ENCODE peak calls at places on chromosomes 7 and 10, in eight cellular contexts. L, F, Y, X, E, U, M and O are unnamed samples.

GRCh38 chr10:81838950-81839349 is 36.0 kb upstream of the NRG3 start:
- DNase-seq in Y (no peak), U (no peak), X (no peak), M (peak; percentile 34), F (no peak), E (no peak), L (peak; percentile 6), O (no peak)

GRCh38 chr7:111266613-111267012 is 175.7 kb downstream of the LRRN3 start:
- DNase-seq in F (no peak), U (peak; percentile 66), X (peak; percentile 89), M (no peak), Y (no peak), L (peak; percentile 75), E (no peak), O (peak; percentile 51)

GRCh38 chr7:42414028-42414427 is 177.0 kb upstream of the GLI3 start:
- DNase-seq in M (no peak), X (no peak), Y (no peak), U (no peak), F (no peak), E (no peak), L (no peak), O (no peak)

GRCh38 chr7:155203882-155204691 is 93.6 kb upstream of the INSIG1 start:
- DNase-seq in M (no peak), X (no peak), Y (no peak), L (no peak), E (no peak), F (no peak), U (no peak), O (no peak)

GRCh38 chr10:116636976-116637375 is 16.2 kb downstream of the PNLIPRP2 start:
- DNase-seq in E (no peak), F (no peak), X (no peak), M (no peak), U (no peak), L (no peak), Y (no peak), O (no peak)

GRCh38 chr7:12623885-12624498 is 53.5 kb downstream of the SCIN start:
- DNase-seq in F (no peak), U (no peak), E (no peak), Y (peak; percentile 34), M (peak; percentile 22), L (peak; percentile 50), X (peak; percentile 25), O (no peak)

GRCh38 chr10:51137741-51138529 is 63.6 kb downstream of the PRKG1 start:
- DNase-seq in U (peak; percentile 38), F (no peak), E (no peak), Y (no peak), L (peak; percentile 25), M (no peak), X (peak; percentile 34), O (peak; percentile 23)

GRCh38 chr10:35486297-35486991 is 118.7 kb upstream of the GJD4 start:
- DNase-seq in M (peak; percentile 33), U (no peak), X (no peak), L (no peak), F (no peak), E (no peak), Y (no peak), O (no peak)

GRCh38 chr7:129218514-129219036 is 6.3 kb upstream of the AHCYL2 start:
- DNase-seq in L (peak; percentile 87), M (peak; percentile 79), Y (peak; percentile 77), X (peak; percentile 69), U (peak; percentile 61), E (peak; percentile 75), F (peak; percentile 72), O (peak; percentile 46)